ENCODE peak calls at places on chromosome 3, in six cellular contexts. M is A549; X is CD8-positive, alpha-beta memory T cell; G is Peyer's patch; V is mammary epithelial cell; B is HepG2. Q is an unnamed sample.

GRCh38 chr3:186110975-186111974 is 2.4 kb upstream of the ETV5 start:
- DNase-seq in M (no peak), X (no peak), G (no peak), V (no peak), B (no peak), Q (no peak)

GRCh38 chr3:190294030-190294429 is 28.2 kb downstream of the CLDN1 start:
- DNase-seq in M (no peak), X (no peak), G (no peak), V (no peak), B (no peak), Q (no peak)

GRCh38 chr3:105527538-105527937 is 160.8 kb downstream of the ALCAM start:
- DNase-seq in M (no peak), X (no peak), G (no peak), V (no peak), B (no peak), Q (no peak)

GRCh38 chr3:64627471-64628321 is 60.1 kb downstream of the ADAMTS9 start:
- DNase-seq in M (peak; percentile 26), X (no peak), G (no peak), V (no peak), B (peak; percentile 75), Q (no peak)

GRCh38 chr3:158808697-158809096 is 6.8 kb downstream of the MFSD1 start:
- DNase-seq in M (no peak), X (no peak), G (no peak), V (peak; percentile 89), B (no peak), Q (no peak)

GRCh38 chr3:18641916-18642315 is 216.8 kb upstream of the SATB1 start:
- DNase-seq in M (no peak), X (no peak), G (no peak), V (no peak), B (no peak), Q (no peak)

GRCh38 chr3:11140054-11140712 is 14.1 kb upstream of the HRH1 start:
- DNase-seq in M (peak; percentile 62), X (no peak), G (peak; percentile 81), V (peak; percentile 19), B (no peak), Q (peak; percentile 80)

GRCh38 chr3:19937459-19938362 is 3.7 kb upstream of the EFHB start:
- DNase-seq in M (no peak), X (no peak), G (no peak), V (peak; percentile 26), B (peak; percentile 40), Q (no peak)

GRCh38 chr3:115254492-115255196 is 107.6 kb upstream of the ZBTB20 start:
- DNase-seq in M (no peak), X (no peak), G (no peak), V (no peak), B (no peak), Q (no peak)

GRCh38 chr3:115187149-115187757 is 40.2 kb upstream of the ZBTB20 start:
- DNase-seq in M (no peak), X (no peak), G (no peak), V (no peak), B (no peak), Q (peak; percentile 23)

GRCh38 chr3:7720649-7721048 is 781.0 kb upstream of the LMCD1 start:
- DNase-seq in M (no peak), X (no peak), G (no peak), V (no peak), B (no peak), Q (no peak)

GRCh38 chr3:89697321-89697916 is 590.0 kb downstream of the EPHA3 start:
- DNase-seq in M (no peak), X (no peak), G (peak; percentile 61), V (peak; percentile 3), B (no peak), Q (peak; percentile 12)

GRCh38 chr3:52769786-52770445 is 824 bp downstream of the NEK4 start:
- DNase-seq in M (no peak), X (no peak), G (no peak), V (peak; percentile 17), B (no peak), Q (no peak)
- H3K27ac ChIP-seq in M (peak overlapping the region; percentile 85), X (peak overlapping the region; percentile 75), G (no peak overlapping the region), V (peak overlapping the region; percentile 56), B (peak overlapping the region; percentile 80), Q (peak overlapping the region; percentile 81)

DNA sequence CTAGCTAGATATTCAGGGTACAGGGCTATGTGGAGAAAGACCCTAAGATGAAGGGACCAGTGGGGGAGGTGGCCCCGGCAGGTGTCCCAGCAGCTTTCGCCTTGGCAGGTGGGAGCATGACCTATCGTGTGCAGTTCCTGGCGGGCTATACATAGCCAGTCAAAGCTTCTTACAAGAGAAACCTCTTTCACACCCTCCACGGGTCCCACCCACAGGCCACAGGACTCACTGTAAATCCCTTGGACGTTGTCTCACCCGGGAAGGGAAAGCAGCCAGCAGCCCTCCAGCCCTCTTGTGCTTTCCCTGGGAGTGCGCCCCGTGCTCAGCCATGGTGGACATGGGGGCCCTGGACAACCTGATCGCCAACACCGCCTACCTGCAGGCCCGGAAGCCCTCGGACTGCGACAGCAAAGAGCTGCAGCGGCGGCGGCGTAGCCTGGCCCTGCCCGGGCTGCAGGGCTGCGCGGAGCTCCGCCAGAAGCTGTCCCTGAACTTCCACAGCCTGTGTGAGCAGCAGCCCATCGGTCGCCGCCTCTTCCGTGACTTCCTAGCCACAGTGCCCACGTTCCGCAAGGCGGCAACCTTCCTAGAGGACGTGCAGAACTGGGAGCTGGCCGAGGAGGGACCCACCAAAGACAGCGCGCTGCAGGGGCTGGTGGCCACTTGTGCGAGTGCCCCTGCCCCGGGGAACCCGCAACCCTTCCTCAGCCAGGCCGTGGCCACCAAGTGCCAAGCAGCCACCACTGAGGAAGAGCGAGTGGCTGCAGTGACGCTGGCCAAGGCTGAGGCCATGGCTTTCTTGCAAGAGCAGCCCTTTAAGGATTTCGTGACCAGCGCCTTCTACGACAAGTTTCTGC is 15.0 kb downstream of the GRK7 start:
- DNase-seq in M (no peak), X (no peak), G (no peak), V (no peak), B (no peak), Q (no peak)
- H3K27ac ChIP-seq in M (no peak overlapping the region), X (no peak overlapping the region), G (no peak overlapping the region), V (no peak overlapping the region), B (no peak overlapping the region), Q (no peak overlapping the region)

DNA sequence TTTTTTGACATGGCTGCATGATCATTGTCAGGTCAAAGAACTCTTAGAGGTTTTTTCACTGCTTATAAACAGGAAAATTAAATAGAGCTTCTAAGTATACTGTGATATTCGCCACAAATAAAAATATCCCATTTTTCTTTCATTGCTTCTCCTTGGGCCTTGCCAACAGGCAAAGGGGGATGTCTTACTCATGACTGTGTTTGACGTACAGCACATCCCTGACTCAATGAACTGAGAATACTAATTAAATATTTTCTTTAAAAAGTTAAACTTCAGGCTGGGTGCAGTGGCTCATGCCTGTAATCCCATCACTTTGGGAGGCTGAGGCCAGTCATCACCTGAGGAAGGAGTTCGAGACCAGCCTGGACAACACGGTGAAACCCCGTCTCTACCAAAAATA is 41.4 kb upstream of the CCDC80 start:
- DNase-seq in M (no peak), X (no peak), G (no peak), V (no peak), B (no peak), Q (no peak)
- H3K27ac ChIP-seq in M (peak overlapping the region; percentile 58), X (no peak overlapping the region), G (no peak overlapping the region), V (peak overlapping the region; percentile 60), B (no peak overlapping the region), Q (no peak overlapping the region)

GRCh38 chr3:139100821-139101220 is 56.1 kb upstream of the PRR23C start:
- DNase-seq in M (no peak), X (no peak), G (no peak), V (no peak), B (no peak), Q (no peak)
- H3K27ac ChIP-seq in M (no peak overlapping the region), X (no peak overlapping the region), G (no peak overlapping the region), V (no peak overlapping the region), B (no peak overlapping the region), Q (no peak overlapping the region)

GRCh38 chr3:37920156-37920686 is 58.5 kb downstream of the CTDSPL start:
- DNase-seq in M (no peak), X (no peak), G (no peak), V (no peak), B (no peak), Q (no peak)
- H3K27ac ChIP-seq in M (no peak overlapping the region), X (no peak overlapping the region), G (no peak overlapping the region), V (no peak overlapping the region), B (no peak overlapping the region), Q (no peak overlapping the region)

GRCh38 chr3:184752361-184752760 is 40.5 kb upstream of the MAGEF1 start:
- DNase-seq in M (no peak), X (peak; percentile 3), G (no peak), V (no peak), B (no peak), Q (no peak)

GRCh38 chr3:184756151-184756681 is 44.4 kb upstream of the MAGEF1 start:
- DNase-seq in M (no peak), X (no peak), G (no peak), V (no peak), B (no peak), Q (no peak)

GRCh38 chr3:184758056-184758455 is 46.2 kb upstream of the MAGEF1 start:
- DNase-seq in M (no peak), X (peak; percentile 8), G (no peak), V (no peak), B (no peak), Q (no peak)

GRCh38 chr3:184757010-184757651 is 45.3 kb upstream of the MAGEF1 start:
- DNase-seq in M (no peak), X (peak; percentile 3), G (peak; percentile 67), V (peak; percentile 67), B (no peak), Q (peak; percentile 62)

GRCh38 chr3:184755315-184755731 is 43.5 kb upstream of the MAGEF1 start:
- DNase-seq in M (no peak), X (no peak), G (no peak), V (no peak), B (no peak), Q (no peak)
- H3K27ac ChIP-seq in M (no peak overlapping the region), X (no peak overlapping the region), G (no peak overlapping the region), V (no peak overlapping the region), B (no peak overlapping the region), Q (no peak overlapping the region)

DNA sequence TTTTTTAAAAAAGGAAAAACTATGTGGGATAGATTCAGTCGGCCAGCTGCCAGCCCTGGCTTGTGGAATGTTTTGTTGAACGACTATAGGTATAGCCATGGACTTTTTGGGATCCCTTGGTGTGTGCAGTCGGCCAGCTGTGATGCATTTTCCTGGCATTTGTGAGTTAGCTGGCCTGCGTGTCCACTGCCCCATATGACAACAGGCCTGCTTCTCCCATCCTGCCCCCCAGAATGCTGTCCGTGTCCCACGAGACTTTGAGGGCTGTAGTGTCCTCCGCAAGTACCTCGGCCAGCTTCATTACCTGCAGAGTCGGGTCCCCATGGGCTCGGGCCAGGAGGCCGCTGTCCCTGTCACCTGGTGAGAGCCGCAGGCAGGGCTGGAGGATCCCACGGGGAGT is 23.6 kb downstream of the PTPN23 start:
- DNase-seq in M (no peak), X (no peak), G (no peak), V (no peak), B (no peak), Q (no peak)
- H3K27ac ChIP-seq in M (no peak overlapping the region), X (no peak overlapping the region), G (no peak overlapping the region), V (no peak overlapping the region), B (no peak overlapping the region), Q (peak overlapping the region; percentile 0)